ENCODE peak calls at places on chromosomes 13 and 19, in eight cellular contexts. K, N, O, T, U, D, I and L are unnamed samples.

GRCh38 chr13:109743706-109744453 is 42.5 kb downstream of the IRS2 start:
- DNase-seq in N (peak; percentile 36), I (no peak), U (no peak), K (no peak), T (no peak), O (peak; percentile 26), D (no peak), L (no peak)

GRCh38 chr19:10962863-10963262 is 2.0 kb downstream of the SMARCA4 start:
- DNase-seq in I (no peak), N (no peak), U (no peak), K (no peak), O (no peak), D (no peak), T (no peak), L (no peak)

GRCh38 chr19:14089412-14089661 is 1.2 kb downstream of the SAMD1 start:
- DNase-seq in D (peak; percentile 9), K (no peak), I (no peak), O (no peak), T (no peak), U (no peak), N (no peak), L (no peak)

GRCh38 chr13:103403814-103404213 is 337.6 kb upstream of the SLC10A2 start:
- DNase-seq in N (no peak), U (no peak), K (no peak), T (no peak), I (no peak), D (no peak), O (no peak), L (no peak)

GRCh38 chr13:23570099-23570926 is at the start of gene TNFRSF19:
- DNase-seq in K (no peak), O (no peak), I (peak; percentile 21), T (no peak), N (peak; percentile 87), D (peak; percentile 54), U (no peak), L (no peak)

GRCh38 chr13:68984688-68985319 is 1122.8 kb upstream of the ATXN8OS start:
- DNase-seq in N (no peak), K (no peak), O (no peak), T (no peak), I (no peak), D (no peak), U (peak; percentile 12), L (no peak)

GRCh38 chr13:80157261-80157942 is 183.5 kb downstream of the SPRY2 start:
- DNase-seq in N (no peak), K (no peak), O (no peak), I (no peak), T (no peak), D (no peak), U (no peak), L (no peak)

GRCh38 chr19:16338470-16339360 is 14.1 kb downstream of the KLF2 start:
- DNase-seq in U (peak; percentile 29), I (no peak), T (no peak), O (peak; percentile 24), N (peak; percentile 68), K (no peak), D (peak; percentile 89), L (peak; percentile 32)

GRCh38 chr13:79522583-79522982 is 41.6 kb downstream of the NDFIP2 start:
- DNase-seq in U (no peak), I (no peak), K (no peak), N (peak; percentile 66), D (no peak), O (no peak), T (no peak), L (no peak)

GRCh38 chr19:52542984-52543664 is 15.7 kb downstream of the ZNF808 start:
- DNase-seq in U (no peak), I (no peak), T (no peak), N (no peak), D (no peak), O (no peak), K (no peak), L (peak; percentile 4)

GRCh38 chr13:49938274-49938673 is 2.1 kb upstream of the SPRYD7 start:
- DNase-seq in D (no peak), O (no peak), K (no peak), T (no peak), U (no peak), N (no peak), I (no peak), L (no peak)

GRCh38 chr19:33464733-33465115 is 56.9 kb downstream of the PEPD start:
- DNase-seq in N (no peak), I (no peak), K (no peak), O (no peak), T (no peak), U (no peak), D (no peak), L (no peak)

GRCh38 chr13:63629591-63629990 is 2213.9 kb upstream of the PCDH20 start:
- DNase-seq in I (no peak), K (no peak), T (no peak), D (no peak), N (no peak), O (no peak), U (no peak), L (no peak)

GRCh38 chr13:58004761-58005160 is 373.2 kb downstream of the PCDH17 start:
- DNase-seq in D (no peak), O (no peak), T (no peak), U (no peak), I (peak; percentile 41), N (no peak), K (no peak), L (no peak)

GRCh38 chr13:44734204-44734707 is 158.1 kb upstream of the TSC22D1 start:
- DNase-seq in N (peak; percentile 89), T (no peak), U (no peak), K (no peak), O (peak; percentile 92), D (peak; percentile 22), I (peak; percentile 65), L (no peak)